ENCODE peak calls at places on chromosomes 4 and X, in five cellular contexts. One of them, this sample, is unnamed. For H3K9me3, H3K4me1 and H3K36me3, the result is how much of the 10 kb centered on the place peaks cover.

GRCh38 chr4:155403886-155404285 is 27.1 kb upstream of the MAP9 start:
- DNase-seq in spleen: no peak
- DNase-seq in keratinocyte: no peak
- DNase-seq in SK-N-SH: peak
- DNase-seq in tibial artery: no peak
- DNase-seq in this sample: peak

GRCh38 chr4:39616651-39617050 is 22.0 kb downstream of the SMIM14 start:
- DNase-seq in tibial artery: no peak
- DNase-seq in SK-N-SH: no peak
- DNase-seq in spleen: no peak
- DNase-seq in keratinocyte: no peak
- DNase-seq in this sample: no peak

GRCh38 chr4:130125468-130125867 is 1029.5 kb downstream of the C4orf33 start:
- DNase-seq in keratinocyte: no peak
- DNase-seq in tibial artery: no peak
- DNase-seq in spleen: no peak
- DNase-seq in SK-N-SH: no peak
- DNase-seq in this sample: no peak

GRCh38 chrX:110210417-110211139 is 107.3 kb downstream of the AMMECR1 start:
- DNase-seq in keratinocyte: peak
- DNase-seq in tibial artery: no peak
- DNase-seq in spleen: no peak
- DNase-seq in SK-N-SH: no peak
- DNase-seq in this sample: peak

GRCh38 chrX:18879144-18879543 is 104.8 kb downstream of the PHKA2 start:
- DNase-seq in spleen: peak
- DNase-seq in SK-N-SH: no peak
- DNase-seq in keratinocyte: no peak
- DNase-seq in tibial artery: no peak
- DNase-seq in this sample: no peak

GRCh38 chr4:139642364-139642763 is 23.3 kb upstream of the MGST2 start:
- DNase-seq in tibial artery: no peak
- DNase-seq in keratinocyte: no peak
- DNase-seq in spleen: no peak
- DNase-seq in SK-N-SH: no peak
- DNase-seq in this sample: no peak

GRCh38 chr4:20426028-20426427 is 174.3 kb downstream of the SLIT2 start:
- DNase-seq in keratinocyte: no peak
- DNase-seq in tibial artery: no peak
- DNase-seq in SK-N-SH: no peak
- DNase-seq in spleen: no peak
- DNase-seq in this sample: no peak

GRCh38 chr4:1777822-1778641 is 15.1 kb upstream of the FGFR3 start:
- DNase-seq in spleen: no peak
- DNase-seq in tibial artery: no peak
- DNase-seq in keratinocyte: peak
- DNase-seq in SK-N-SH: no peak
- DNase-seq in this sample: peak

GRCh38 chrX:20947411-20947912 is 426.8 kb upstream of the CNKSR2 start:
- DNase-seq in spleen: no peak
- DNase-seq in SK-N-SH: no peak
- DNase-seq in keratinocyte: no peak
- DNase-seq in tibial artery: no peak
- DNase-seq in this sample: no peak

GRCh38 chr4:104716584-104716983 is 221.9 kb upstream of the CXXC4 start:
- DNase-seq in keratinocyte: no peak
- DNase-seq in spleen: no peak
- DNase-seq in tibial artery: no peak
- DNase-seq in SK-N-SH: no peak
- DNase-seq in this sample: no peak

GRCh38 chrX:84477114-84477513 is 25.1 kb downstream of the HDX start:
- DNase-seq in SK-N-SH: no peak
- DNase-seq in tibial artery: no peak
- DNase-seq in spleen: no peak
- DNase-seq in keratinocyte: no peak
- DNase-seq in this sample: no peak

GRCh38 chr4:57053508-57053907 is 56.7 kb downstream of the IGFBP7 start:
- DNase-seq in SK-N-SH: no peak
- DNase-seq in keratinocyte: peak
- DNase-seq in tibial artery: no peak
- DNase-seq in spleen: no peak
- DNase-seq in this sample: no peak

DNA sequence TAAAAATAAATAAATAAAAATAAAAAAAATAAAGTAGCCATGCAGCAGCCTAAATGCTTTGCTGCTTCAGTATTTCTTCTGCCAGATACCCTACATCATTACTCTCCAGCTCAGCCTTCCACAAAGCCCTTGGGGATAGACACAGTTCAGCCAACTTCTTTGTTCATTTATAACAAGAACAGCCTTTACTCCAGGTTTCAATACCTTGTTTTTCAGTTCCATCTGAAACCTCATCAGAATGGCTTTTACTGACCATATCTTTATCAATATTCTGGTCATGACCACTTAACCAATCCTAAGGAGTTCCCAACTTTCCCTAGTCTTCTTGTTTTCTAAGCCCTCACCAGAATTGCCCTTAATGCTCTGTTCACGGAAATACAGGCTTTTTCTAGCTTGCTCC is 128.3 kb upstream of the MED14 start:
- DNase-seq in tibial artery: no peak
- DNase-seq in spleen: no peak
- DNase-seq in SK-N-SH: no peak
- DNase-seq in keratinocyte: no peak
- DNase-seq in this sample: no peak
- H3K9me3 ChIP-seq in tibial artery: under half
- H3K9me3 ChIP-seq in spleen: under half
- H3K9me3 ChIP-seq in SK-N-SH: under half
- H3K9me3 ChIP-seq in keratinocyte: under half
- H3K9me3 ChIP-seq in this sample: under half

GRCh38 chr4:128809477-128810330 is at the start of gene JADE1:
- DNase-seq in keratinocyte: peak
- DNase-seq in SK-N-SH: peak
- DNase-seq in spleen: peak
- DNase-seq in tibial artery: peak
- DNase-seq in this sample: peak
- H3K4me1 ChIP-seq in keratinocyte: under half
- H3K4me1 ChIP-seq in SK-N-SH: under half
- H3K4me1 ChIP-seq in spleen: under half
- H3K4me1 ChIP-seq in tibial artery: under half
- H3K4me1 ChIP-seq in this sample: under half

GRCh38 chr4:87130985-87131753 is 89.2 kb downstream of the KLHL8 start:
- DNase-seq in keratinocyte: no peak
- DNase-seq in tibial artery: no peak
- DNase-seq in SK-N-SH: no peak
- DNase-seq in spleen: no peak
- DNase-seq in this sample: no peak
- H3K36me3 ChIP-seq in keratinocyte: under half
- H3K36me3 ChIP-seq in tibial artery: half or more
- H3K36me3 ChIP-seq in SK-N-SH: under half
- H3K36me3 ChIP-seq in spleen: under half
- H3K36me3 ChIP-seq in this sample: under half

DNA sequence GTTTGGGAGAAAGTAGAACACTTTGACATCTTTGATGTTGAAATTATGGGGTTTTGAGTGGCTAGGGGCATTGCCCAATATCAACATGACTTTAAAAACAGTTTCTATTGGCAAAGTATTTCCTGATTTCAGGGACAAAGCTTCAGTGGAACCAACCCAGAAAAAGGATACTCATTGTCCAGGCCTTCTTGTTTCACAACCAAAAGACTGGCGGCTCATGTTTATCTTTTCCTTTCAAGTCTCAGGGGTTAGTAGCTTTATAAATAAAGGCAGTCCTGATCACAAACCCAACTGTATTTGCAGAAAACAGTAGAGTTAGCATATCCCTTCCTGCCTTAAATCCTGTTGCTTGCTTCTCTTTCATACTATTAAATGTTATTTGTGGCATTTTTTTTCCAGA is 119.1 kb downstream of the SLITRK2 start:
- DNase-seq in keratinocyte: no peak
- DNase-seq in SK-N-SH: no peak
- DNase-seq in tibial artery: no peak
- DNase-seq in spleen: no peak
- DNase-seq in this sample: no peak
- H3K9me3 ChIP-seq in keratinocyte: under half
- H3K9me3 ChIP-seq in SK-N-SH: under half
- H3K9me3 ChIP-seq in tibial artery: under half
- H3K9me3 ChIP-seq in spleen: under half
- H3K9me3 ChIP-seq in this sample: under half